ENCODE peak calls at places on chromosomes 12 and 14, in five cellular contexts. N is heart left ventricle, U is A673, S is adrenal gland, G is endothelial cell. R is an unnamed sample.

GRCh38 chr12:29807125-29807524 is 23.4 kb upstream of the TMTC1 start:
- DNase-seq in N (no peak), G (no peak), S (no peak), U (no peak), R (no peak)

GRCh38 chr14:99274346-99275221 is 2.6 kb upstream of the BCL11B start:
- DNase-seq in N (peak; percentile 44), U (peak; percentile 98), S (peak; percentile 74), G (peak; percentile 75), R (peak; percentile 75)

GRCh38 chr12:43357141-43357540 is 194.9 kb downstream of the ADAMTS20 start:
- DNase-seq in G (no peak), N (no peak), U (no peak), S (no peak), R (no peak)

GRCh38 chr12:93111791-93112208 is 182.7 kb upstream of the EEA1 start:
- DNase-seq in S (no peak), U (no peak), G (peak; percentile 15), N (no peak), R (no peak)

GRCh38 chr12:43847427-43847826 is 11.5 kb downstream of the TMEM117 start:
- DNase-seq in N (no peak), S (no peak), U (peak; percentile 32), G (no peak), R (no peak)

GRCh38 chr12:442235-442884 is 17.4 kb upstream of the B4GALNT3 start:
- DNase-seq in U (peak; percentile 74), S (peak; percentile 40), G (peak; percentile 75), N (peak; percentile 24), R (peak; percentile 61)

GRCh38 chr12:131826064-131826928 is 1.9 kb upstream of the MMP17 start:
- DNase-seq in G (no peak), U (no peak), S (no peak), N (no peak), R (no peak)

GRCh38 chr12:57744194-57744776 is 554 bp upstream of the TSPAN31 start:
- DNase-seq in N (peak; percentile 66), U (no peak), S (peak; percentile 82), G (peak; percentile 62), R (peak; percentile 76)

GRCh38 chr12:16062611-16063010 is 151.5 kb downstream of the DERA start:
- DNase-seq in S (no peak), G (no peak), N (no peak), U (no peak), R (no peak)

GRCh38 chr14:103856105-103856504 is 8.7 kb upstream of the PPP1R13B start:
- DNase-seq in N (no peak), G (no peak), U (no peak), S (no peak), R (no peak)

DNA sequence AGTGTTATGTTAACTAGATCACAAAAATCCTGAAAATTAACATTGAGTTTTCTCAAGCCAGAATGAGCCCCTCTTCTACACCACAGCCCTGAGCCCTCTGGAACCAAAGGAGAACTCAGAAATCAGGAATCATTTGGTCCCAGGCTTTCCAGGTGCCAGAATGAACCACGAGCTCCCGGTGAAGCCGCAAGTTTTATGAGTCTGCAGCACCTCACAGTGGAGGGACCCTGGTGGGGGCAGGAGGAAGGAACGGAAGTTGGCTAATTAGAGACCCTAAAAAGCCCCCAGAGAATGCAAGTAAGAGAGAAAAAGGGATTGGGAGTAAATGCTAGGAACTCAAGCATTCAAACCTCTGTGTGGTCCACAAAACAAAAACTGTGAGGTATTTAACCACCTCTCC is 52.9 kb upstream of the BCL2L14 start:
- DNase-seq in U (peak; percentile 60), G (peak; percentile 18), N (peak; percentile 20), S (no peak), R (no peak)
- TF ChIP-seq CTCF in U (peak; percentile 75), G (no peak), N (peak; percentile 41), S (no peak), R (no peak)

GRCh38 chr12:108518716-108519496 is 3.8 kb downstream of the FICD start:
- DNase-seq in S (no peak), U (no peak), G (no peak), N (no peak), R (no peak)

GRCh38 chr12:108516511-108517275 is 1.6 kb downstream of the FICD start:
- DNase-seq in U (no peak), S (no peak), N (no peak), G (no peak), R (no peak)

GRCh38 chr12:108518101-108518715 is 3.1 kb downstream of the FICD start:
- DNase-seq in G (no peak), U (no peak), S (no peak), N (no peak), R (no peak)

GRCh38 chr12:108517288-108518100 is 2.4 kb downstream of the FICD start:
- DNase-seq in G (no peak), N (no peak), U (no peak), S (no peak), R (no peak)

GRCh38 chr12:108519558-108519957 is 4.5 kb downstream of the FICD start:
- DNase-seq in S (no peak), G (no peak), U (no peak), N (no peak), R (no peak)
- TF ChIP-seq CTCF in S (no peak), G (no peak), U (peak; percentile 35), N (no peak), R (no peak)

DNA sequence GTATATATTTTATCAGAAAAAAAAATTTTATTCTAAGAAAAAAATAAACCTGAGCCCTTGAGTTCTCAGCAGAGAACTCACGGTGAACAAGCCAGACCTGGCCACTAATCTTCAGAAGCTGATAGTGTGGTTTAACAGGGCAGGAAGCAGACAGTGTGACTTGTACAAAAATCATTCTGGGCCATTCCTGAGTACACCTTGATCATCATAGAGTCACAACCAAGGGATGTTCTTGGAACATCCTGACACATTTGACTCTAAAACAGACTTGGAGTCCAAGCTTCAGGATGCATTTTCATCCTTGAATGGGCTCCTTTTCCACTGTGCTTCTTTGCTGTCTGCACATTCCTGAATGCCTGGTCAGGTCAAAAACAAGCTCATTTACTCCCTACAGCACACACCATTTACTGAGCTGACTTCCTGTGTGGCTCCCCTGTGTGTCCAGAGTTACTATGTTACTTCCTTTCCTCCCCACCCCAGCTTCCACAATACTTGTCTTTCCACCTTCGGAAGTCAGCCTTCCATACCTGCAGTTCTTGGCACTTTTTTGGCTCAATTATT is 112.0 kb downstream of the ANO6 start:
- DNase-seq in S (no peak), G (peak; percentile 6), N (no peak), U (no peak), R (no peak)
- TF ChIP-seq CTCF in S (no peak), G (no peak), N (no peak), U (no peak), R (no peak)

DNA sequence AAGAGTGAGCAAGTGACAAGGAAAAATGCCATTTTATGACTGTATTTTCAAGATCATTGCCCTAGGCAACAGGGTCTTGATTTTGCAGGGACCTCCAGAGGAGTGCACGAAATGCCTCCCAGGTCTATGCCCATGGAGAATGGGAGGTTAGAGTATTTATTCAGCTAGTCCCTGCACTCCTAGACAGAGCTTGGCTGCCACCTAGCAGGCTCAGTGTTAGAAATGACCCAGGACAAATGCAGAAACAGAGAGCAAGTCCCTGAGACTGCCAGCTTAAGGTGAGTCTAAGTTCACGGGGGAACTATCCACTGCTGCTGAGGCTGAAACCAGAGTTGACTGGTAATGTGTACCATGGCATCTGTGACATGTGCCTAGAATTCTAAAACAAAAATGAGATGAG is 506.4 kb downstream of the MED13L start:
- DNase-seq in U (no peak), G (peak; percentile 4), N (no peak), S (peak; percentile 22), R (no peak)
- TF ChIP-seq CTCF in U (no peak), G (no peak), N (no peak), S (no peak), R (no peak)

GRCh38 chr12:77720258-77720657 is 110.4 kb upstream of the NAV3 start:
- DNase-seq in S (no peak), N (no peak), G (no peak), U (peak; percentile 75), R (no peak)
- TF ChIP-seq CTCF in S (no peak), N (no peak), G (no peak), U (peak; percentile 55), R (peak; percentile 37)

GRCh38 chr12:103771466-103771865 is 69.6 kb downstream of the NT5DC3 start:
- DNase-seq in G (peak; percentile 69), U (peak; percentile 47), S (peak; percentile 43), N (no peak), R (peak; percentile 75)
- TF ChIP-seq CTCF in G (peak; percentile 28), U (peak; percentile 56), S (peak; percentile 60), N (peak; percentile 17), R (peak; percentile 72)

DNA sequence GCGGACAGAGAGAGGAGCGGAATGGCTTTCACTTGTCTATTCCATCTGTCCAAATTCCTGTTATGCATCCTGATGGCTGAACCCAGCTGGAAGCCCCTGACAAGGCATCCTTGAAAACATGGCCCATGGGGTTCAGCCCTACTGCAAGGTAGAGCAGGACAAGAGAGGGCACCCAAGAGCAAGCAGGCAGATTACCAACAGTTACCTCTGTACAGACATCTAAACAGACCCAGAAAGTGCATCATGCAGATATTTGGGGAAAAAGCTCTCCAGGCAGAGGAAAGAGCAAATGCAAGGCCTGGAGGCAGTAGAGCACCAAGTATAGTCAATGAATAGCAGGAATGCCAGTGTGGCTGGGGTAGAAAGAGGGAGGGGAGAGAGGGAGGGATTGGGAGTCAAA is 407.5 kb downstream of the PCNX1 start:
- DNase-seq in G (no peak), N (no peak), S (no peak), U (no peak), R (no peak)
- TF ChIP-seq CTCF in G (no peak), N (no peak), S (no peak), U (no peak), R (no peak)